ENCODE peak calls at places on chromosomes 2 and 18, in six cellular contexts. R, S, L, D, K and Q are unnamed samples. For H3K4me1, the result is how much of the 10 kb centered on the place peaks cover.

GRCh38 chr18:44818668-44819403 is 138.1 kb downstream of the SETBP1 start:
- DNase-seq in R (no peak), S (no peak), L (no peak), D (no peak), K (no peak), Q (no peak)

GRCh38 chr2:171813729-171814128 is 80.3 kb downstream of the SLC25A12 start:
- DNase-seq in R (no peak), S (no peak), L (no peak), D (no peak), K (no peak), Q (no peak)

GRCh38 chr18:9757851-9758587 is 49.9 kb downstream of the RAB31 start:
- DNase-seq in R (no peak), S (no peak), L (no peak), D (no peak), K (no peak), Q (no peak)

GRCh38 chr18:74990563-74991081 is 218.3 kb downstream of the PTGR3 start:
- DNase-seq in R (no peak), S (no peak), L (no peak), D (no peak), K (no peak), Q (no peak)

GRCh38 chr2:189783451-189783926 is 650 bp downstream of the ORMDL1 start:
- DNase-seq in R (no peak), S (no peak), L (no peak), D (peak), K (peak), Q (no peak)

GRCh38 chr2:32009479-32010256 is 1.1 kb downstream of the MEMO1 start:
- DNase-seq in R (no peak), S (peak), L (peak), D (peak), K (peak), Q (no peak)

GRCh38 chr2:1140389-1141003 is 189.8 kb downstream of the SNTG2 start:
- DNase-seq in R (no peak), S (peak), L (peak), D (peak), K (peak), Q (no peak)

GRCh38 chr2:27209621-27210401 is 2.0 kb upstream of the ATRAID start:
- DNase-seq in R (no peak), S (no peak), L (no peak), D (peak), K (no peak), Q (no peak)

GRCh38 chr2:143607446-143608110 is 478.4 kb downstream of the ARHGAP15 start:
- DNase-seq in R (no peak), S (no peak), L (no peak), D (no peak), K (no peak), Q (no peak)

GRCh38 chr2:108271691-108272253 is 16.9 kb upstream of the SULT1C2 start:
- DNase-seq in R (no peak), S (no peak), L (no peak), D (no peak), K (no peak), Q (no peak)

GRCh38 chr2:2229898-2230817 is 100.9 kb downstream of the MYT1L start:
- DNase-seq in R (no peak), S (no peak), L (peak), D (no peak), K (peak), Q (no peak)

GRCh38 chr2:232174662-232175061 is 203.9 kb upstream of the ALPP start:
- DNase-seq in R (no peak), S (no peak), L (no peak), D (no peak), K (no peak), Q (no peak)

GRCh38 chr18:10259934-10260333 is 194.5 kb upstream of the APCDD1 start:
- DNase-seq in R (no peak), S (no peak), L (no peak), D (no peak), K (no peak), Q (no peak)

GRCh38 chr2:193228276-193228675 is 1033.5 kb upstream of the TMEFF2 start:
- DNase-seq in R (no peak), S (no peak), L (no peak), D (no peak), K (no peak), Q (no peak)

GRCh38 chr2:94996401-94997100 is 29.0 kb upstream of the MAL start:
- DNase-seq in R (no peak), S (no peak), L (peak), D (no peak), K (peak), Q (no peak)

GRCh38 chr2:126656311-126657145 is 570 bp downstream of the GYPC start:
- DNase-seq in R (no peak), S (peak), L (peak), D (peak), K (peak), Q (no peak)

GRCh38 chr18:26747131-26747475 is 118.4 kb downstream of the AQP4 start:
- DNase-seq in R (no peak), S (no peak), L (no peak), D (no peak), K (no peak), Q (no peak)

GRCh38 chr2:198973181-198973580 is 484.6 kb downstream of the SATB2 start:
- DNase-seq in R (no peak), S (no peak), L (no peak), D (no peak), K (no peak), Q (no peak)

GRCh38 chr18:46098616-46098933 is 479 bp upstream of the ATP5F1A start:
- DNase-seq in R (no peak), S (no peak), L (no peak), D (no peak), K (no peak), Q (no peak)

GRCh38 chr2:22536131-22536530 is 848.8 kb upstream of the KLHL29 start:
- DNase-seq in R (no peak), S (no peak), L (no peak), D (no peak), K (no peak), Q (no peak)

GRCh38 chr2:239349448-239350135 is 51.2 kb downstream of the HDAC4 start:
- DNase-seq in R (no peak), S (no peak), L (no peak), D (no peak), K (no peak), Q (peak)

GRCh38 chr2:51424418-51424817 is 392.5 kb upstream of the NRXN1 start:
- DNase-seq in R (no peak), S (no peak), L (no peak), D (no peak), K (peak), Q (no peak)

GRCh38 chr2:68391869-68392268 is 26.8 kb downstream of the PLEK start:
- DNase-seq in R (no peak), S (no peak), L (no peak), D (no peak), K (no peak), Q (no peak)
- H3K4me1 ChIP-seq in R (under half), S (under half), L (under half), D (half or more), K (under half), Q (under half)

GRCh38 chr2:241320394-241320793 is 4.7 kb downstream of the SEPTIN2 start:
- DNase-seq in R (no peak), S (no peak), L (no peak), D (no peak), K (no peak), Q (no peak)
- H3K4me1 ChIP-seq in R (half or more), S (half or more), L (under half), D (half or more), K (under half), Q (under half)

GRCh38 chr2:64478502-64479230 is 24.7 kb downstream of the LGALSL start:
- DNase-seq in R (no peak), S (no peak), L (no peak), D (no peak), K (no peak), Q (no peak)
- H3K4me1 ChIP-seq in R (under half), S (under half), L (under half), D (under half), K (under half), Q (under half)

DNA sequence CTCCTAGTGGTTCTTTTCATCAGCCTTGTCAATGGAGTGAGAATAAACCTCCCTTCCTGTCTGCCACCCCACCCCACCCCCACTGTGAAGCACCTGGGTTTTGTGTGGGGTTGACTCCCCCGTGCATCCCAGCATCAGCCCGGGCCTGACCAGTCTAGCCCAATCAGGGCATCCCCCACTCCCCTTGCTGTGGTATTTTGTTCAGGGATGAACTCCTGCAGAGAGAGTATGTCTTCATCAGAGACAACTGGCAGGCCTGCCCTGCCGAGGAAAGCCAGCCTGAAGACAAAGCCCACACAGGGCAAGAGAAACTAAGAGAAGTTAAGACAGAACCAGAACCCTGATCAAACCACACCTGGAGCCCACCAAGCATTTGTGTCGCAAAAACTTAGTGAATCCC is 36.7 kb upstream of the RMP24 start:
- DNase-seq in R (no peak), S (no peak), L (no peak), D (no peak), K (no peak), Q (no peak)
- H3K4me1 ChIP-seq in R (under half), S (under half), L (under half), D (under half), K (under half), Q (under half)

DNA sequence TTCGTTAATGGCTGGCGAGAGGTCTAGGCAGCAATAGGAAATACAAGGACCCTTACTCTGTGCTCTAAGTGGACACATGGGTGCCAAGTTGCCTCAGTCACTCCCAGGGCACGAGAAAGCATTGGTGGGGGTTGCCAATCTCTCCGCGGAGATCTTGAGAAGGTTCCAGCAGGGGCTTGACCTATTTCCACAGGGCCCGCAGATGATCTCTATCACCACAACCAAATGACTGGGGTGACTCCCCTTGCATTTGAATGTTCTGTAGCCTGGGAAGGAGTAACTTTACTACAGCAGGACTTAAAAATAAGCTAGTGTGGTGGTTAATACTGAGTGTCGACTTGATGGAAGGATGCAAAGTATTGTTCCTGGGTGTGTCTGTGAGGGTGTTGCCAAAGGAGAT is 8.1 kb downstream of the CDC42EP3 start:
- DNase-seq in R (no peak), S (no peak), L (no peak), D (no peak), K (no peak), Q (no peak)
- H3K4me1 ChIP-seq in R (half or more), S (under half), L (under half), D (under half), K (half or more), Q (under half)

GRCh38 chr2:25303517-25304338 is 38.0 kb downstream of the DNMT3A start:
- DNase-seq in R (no peak), S (no peak), L (no peak), D (no peak), K (peak), Q (no peak)

GRCh38 chr2:25305809-25306208 is 35.9 kb downstream of the DNMT3A start:
- DNase-seq in R (no peak), S (no peak), L (no peak), D (no peak), K (no peak), Q (no peak)

GRCh38 chr2:25302758-25303436 is 38.8 kb downstream of the DNMT3A start:
- DNase-seq in R (no peak), S (no peak), L (no peak), D (no peak), K (no peak), Q (no peak)

GRCh38 chr2:25305197-25305596 is 36.5 kb downstream of the DNMT3A start:
- DNase-seq in R (no peak), S (no peak), L (no peak), D (no peak), K (no peak), Q (no peak)

DNA sequence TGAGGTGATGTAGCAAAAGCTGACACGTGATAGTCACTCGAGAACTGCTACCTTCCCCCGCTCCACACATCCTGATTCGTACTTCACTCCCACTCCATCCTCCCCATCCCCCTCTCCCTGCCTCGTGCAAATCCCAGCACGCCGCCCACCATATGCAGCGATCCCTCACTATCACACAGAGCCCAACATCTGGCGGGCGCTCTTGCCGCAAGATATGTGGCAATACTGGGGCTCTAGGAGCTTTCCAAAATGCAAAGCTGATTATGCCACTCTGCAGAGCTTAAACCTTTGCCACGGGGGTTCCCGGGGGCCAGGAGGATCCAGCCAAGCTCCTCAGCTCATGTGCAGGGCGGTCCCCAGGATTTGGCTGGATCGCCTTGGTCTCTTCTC is 37.4 kb downstream of the DNMT3A start:
- DNase-seq in R (no peak), S (no peak), L (no peak), D (no peak), K (no peak), Q (no peak)
- H3K4me1 ChIP-seq in R (half or more), S (under half), L (under half), D (under half), K (under half), Q (under half)